ENCODE peak calls at places on chromosomes 12 and 14, in seven cellular contexts. One of them, this sample, is unnamed.

GRCh38 chr12:1804545-1805332 is 15.6 kb upstream of the LRTM2 start:
- DNase-seq in GM20000: peak
- DNase-seq in kidney epithelial cell: peak
- DNase-seq in heart left ventricle: peak
- DNase-seq in fibroblast of pulmonary artery: peak
- DNase-seq in HFFc6: peak
- DNase-seq in CD4-positive, alpha-beta T cell: peak
- DNase-seq in this sample: peak

GRCh38 chr12:47223848-47224213 is 144.1 kb upstream of the AMIGO2 start:
- DNase-seq in CD4-positive, alpha-beta T cell: no peak
- DNase-seq in HFFc6: no peak
- DNase-seq in kidney epithelial cell: no peak
- DNase-seq in GM20000: no peak
- DNase-seq in fibroblast of pulmonary artery: peak
- DNase-seq in heart left ventricle: peak
- DNase-seq in this sample: no peak

GRCh38 chr12:103128862-103129501 is 171.5 kb downstream of the ASCL1 start:
- DNase-seq in GM20000: no peak
- DNase-seq in HFFc6: no peak
- DNase-seq in fibroblast of pulmonary artery: no peak
- DNase-seq in kidney epithelial cell: no peak
- DNase-seq in heart left ventricle: no peak
- DNase-seq in CD4-positive, alpha-beta T cell: no peak
- DNase-seq in this sample: no peak

GRCh38 chr12:82793882-82794281 is 107.2 kb downstream of the TMTC2 start:
- DNase-seq in kidney epithelial cell: no peak
- DNase-seq in heart left ventricle: no peak
- DNase-seq in fibroblast of pulmonary artery: no peak
- DNase-seq in GM20000: no peak
- DNase-seq in HFFc6: no peak
- DNase-seq in CD4-positive, alpha-beta T cell: no peak
- DNase-seq in this sample: no peak

GRCh38 chr12:52156757-52157565 is 34.9 kb downstream of the KRT80 start:
- DNase-seq in CD4-positive, alpha-beta T cell: peak
- DNase-seq in kidney epithelial cell: no peak
- DNase-seq in GM20000: peak
- DNase-seq in fibroblast of pulmonary artery: peak
- DNase-seq in heart left ventricle: peak
- DNase-seq in HFFc6: peak
- DNase-seq in this sample: peak

GRCh38 chr12:6333566-6333965 is 8.3 kb downstream of the TNFRSF1A start:
- DNase-seq in CD4-positive, alpha-beta T cell: no peak
- DNase-seq in HFFc6: peak
- DNase-seq in heart left ventricle: no peak
- DNase-seq in fibroblast of pulmonary artery: no peak
- DNase-seq in kidney epithelial cell: no peak
- DNase-seq in GM20000: no peak
- DNase-seq in this sample: peak

GRCh38 chr12:76552343-76552938 is 7.1 kb downstream of the OSBPL8 start:
- DNase-seq in GM20000: no peak
- DNase-seq in HFFc6: no peak
- DNase-seq in fibroblast of pulmonary artery: peak
- DNase-seq in heart left ventricle: no peak
- DNase-seq in CD4-positive, alpha-beta T cell: no peak
- DNase-seq in kidney epithelial cell: no peak
- DNase-seq in this sample: no peak

GRCh38 chr12:12714276-12715001 is 2.7 kb upstream of the CDKN1B start:
- DNase-seq in kidney epithelial cell: no peak
- DNase-seq in GM20000: peak
- DNase-seq in CD4-positive, alpha-beta T cell: peak
- DNase-seq in fibroblast of pulmonary artery: no peak
- DNase-seq in heart left ventricle: no peak
- DNase-seq in HFFc6: no peak
- DNase-seq in this sample: no peak

GRCh38 chr14:22837059-22837749 is 819 bp downstream of the MMP14 start:
- DNase-seq in GM20000: no peak
- DNase-seq in heart left ventricle: peak
- DNase-seq in HFFc6: peak
- DNase-seq in kidney epithelial cell: no peak
- DNase-seq in CD4-positive, alpha-beta T cell: no peak
- DNase-seq in fibroblast of pulmonary artery: peak
- DNase-seq in this sample: peak

DNA sequence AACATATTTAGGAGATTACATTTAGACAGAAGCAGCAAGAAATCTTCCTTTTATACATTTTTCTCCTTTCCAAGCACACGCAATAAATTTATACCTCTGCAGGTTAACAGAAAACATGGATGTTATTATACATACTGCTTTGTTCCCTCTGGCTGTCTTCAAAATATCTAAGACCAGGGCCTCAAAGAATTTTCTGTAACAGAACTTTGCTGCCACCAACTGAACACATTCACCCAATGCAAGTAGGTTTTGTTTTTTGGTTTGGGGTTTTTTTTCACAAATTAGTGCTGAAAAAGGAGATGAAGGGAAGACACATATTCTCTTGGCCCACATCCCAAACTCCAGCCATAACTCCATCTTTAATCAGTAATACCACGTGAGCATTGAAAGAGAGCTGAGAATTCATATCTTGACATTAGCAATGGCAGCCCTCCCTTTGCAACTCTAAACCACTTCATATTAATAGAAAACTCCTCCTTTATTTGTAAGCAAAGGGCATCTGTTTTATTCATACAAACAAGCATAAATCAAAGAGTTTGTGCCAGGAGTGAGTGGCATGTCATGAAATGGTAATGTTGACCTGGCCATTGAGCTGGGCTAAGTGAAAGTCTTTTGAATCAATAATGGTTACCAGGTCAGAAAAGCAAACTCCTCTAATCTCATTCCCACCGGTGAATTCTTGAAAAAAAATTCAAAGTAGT is 150.8 kb upstream of the FSCB start:
- DNase-seq in kidney epithelial cell: peak
- DNase-seq in fibroblast of pulmonary artery: peak
- DNase-seq in HFFc6: no peak
- DNase-seq in GM20000: no peak
- DNase-seq in heart left ventricle: no peak
- DNase-seq in CD4-positive, alpha-beta T cell: no peak
- DNase-seq in this sample: peak
- TF ChIP-seq CTCF in kidney epithelial cell: peak
- TF ChIP-seq CTCF in fibroblast of pulmonary artery: peak
- TF ChIP-seq CTCF in HFFc6: no peak
- TF ChIP-seq CTCF in GM20000: no peak
- TF ChIP-seq CTCF in heart left ventricle: peak
- TF ChIP-seq CTCF in CD4-positive, alpha-beta T cell: no peak
- TF ChIP-seq CTCF in this sample: peak

DNA sequence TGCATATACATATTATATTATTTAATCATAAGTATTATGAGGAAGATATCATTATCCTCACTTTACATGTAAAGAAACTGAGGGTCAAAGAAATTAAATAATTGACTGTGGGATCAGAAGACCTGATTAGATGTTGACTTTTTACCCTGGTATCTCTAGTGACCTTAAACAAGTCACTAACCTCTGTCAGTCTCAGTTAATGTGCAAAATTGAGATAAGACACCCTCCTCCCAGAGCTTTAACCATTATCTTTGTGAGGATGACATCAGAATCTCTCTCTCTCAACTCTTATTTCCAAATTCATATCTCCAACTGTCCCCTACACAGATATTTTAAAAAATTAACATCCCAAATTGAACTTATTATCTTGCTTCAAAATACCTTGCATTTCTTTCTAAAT is 177.8 kb downstream of the KLHL28 start:
- DNase-seq in heart left ventricle: no peak
- DNase-seq in fibroblast of pulmonary artery: no peak
- DNase-seq in GM20000: no peak
- DNase-seq in kidney epithelial cell: no peak
- DNase-seq in HFFc6: no peak
- DNase-seq in CD4-positive, alpha-beta T cell: no peak
- DNase-seq in this sample: no peak
- TF ChIP-seq CTCF in heart left ventricle: no peak
- TF ChIP-seq CTCF in fibroblast of pulmonary artery: no peak
- TF ChIP-seq CTCF in GM20000: no peak
- TF ChIP-seq CTCF in kidney epithelial cell: no peak
- TF ChIP-seq CTCF in HFFc6: no peak
- TF ChIP-seq CTCF in CD4-positive, alpha-beta T cell: no peak
- TF ChIP-seq CTCF in this sample: no peak

GRCh38 chr12:90024261-90024660 is 315.6 kb upstream of the ATP2B1 start:
- DNase-seq in CD4-positive, alpha-beta T cell: no peak
- DNase-seq in fibroblast of pulmonary artery: peak
- DNase-seq in GM20000: no peak
- DNase-seq in HFFc6: peak
- DNase-seq in heart left ventricle: no peak
- DNase-seq in kidney epithelial cell: no peak
- DNase-seq in this sample: peak

GRCh38 chr12:90023207-90023870 is 314.7 kb upstream of the ATP2B1 start:
- DNase-seq in kidney epithelial cell: no peak
- DNase-seq in GM20000: no peak
- DNase-seq in CD4-positive, alpha-beta T cell: no peak
- DNase-seq in fibroblast of pulmonary artery: no peak
- DNase-seq in heart left ventricle: no peak
- DNase-seq in HFFc6: no peak
- DNase-seq in this sample: no peak

GRCh38 chr12:90020436-90020835 is 311.8 kb upstream of the ATP2B1 start:
- DNase-seq in kidney epithelial cell: no peak
- DNase-seq in HFFc6: no peak
- DNase-seq in GM20000: no peak
- DNase-seq in heart left ventricle: no peak
- DNase-seq in fibroblast of pulmonary artery: no peak
- DNase-seq in CD4-positive, alpha-beta T cell: no peak
- DNase-seq in this sample: no peak

GRCh38 chr12:90020006-90020405 is 311.4 kb upstream of the ATP2B1 start:
- DNase-seq in GM20000: no peak
- DNase-seq in heart left ventricle: no peak
- DNase-seq in kidney epithelial cell: no peak
- DNase-seq in fibroblast of pulmonary artery: no peak
- DNase-seq in HFFc6: no peak
- DNase-seq in CD4-positive, alpha-beta T cell: no peak
- DNase-seq in this sample: no peak

DNA sequence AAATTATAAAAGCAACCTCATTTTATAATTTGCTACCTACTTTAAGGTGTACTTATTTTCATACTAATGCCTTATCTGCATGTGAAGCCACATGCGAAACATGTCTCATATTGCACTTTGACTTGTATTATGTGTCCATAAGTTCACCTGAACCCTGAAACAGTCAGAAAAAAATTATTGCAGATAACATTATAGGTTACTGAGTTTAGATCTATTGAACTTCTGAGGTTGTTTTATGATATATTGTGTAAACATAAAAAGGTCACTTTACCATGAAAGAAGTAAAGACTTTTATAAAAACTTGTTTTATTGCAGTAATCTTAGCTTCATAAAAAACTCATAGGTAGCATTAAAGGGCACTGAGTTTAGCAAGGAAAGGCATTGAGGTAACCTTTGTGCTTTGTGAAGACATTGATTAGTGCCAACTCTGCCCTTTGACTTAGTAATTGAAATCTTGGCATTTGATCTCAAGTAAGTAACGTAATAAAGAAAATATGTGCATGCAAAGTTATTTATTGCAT is 313.2 kb upstream of the ATP2B1 start:
- DNase-seq in kidney epithelial cell: no peak
- DNase-seq in HFFc6: no peak
- DNase-seq in CD4-positive, alpha-beta T cell: no peak
- DNase-seq in GM20000: no peak
- DNase-seq in heart left ventricle: no peak
- DNase-seq in fibroblast of pulmonary artery: no peak
- DNase-seq in this sample: no peak
- TF ChIP-seq CTCF in kidney epithelial cell: no peak
- TF ChIP-seq CTCF in HFFc6: no peak
- TF ChIP-seq CTCF in CD4-positive, alpha-beta T cell: no peak
- TF ChIP-seq CTCF in GM20000: no peak
- TF ChIP-seq CTCF in heart left ventricle: no peak
- TF ChIP-seq CTCF in fibroblast of pulmonary artery: no peak
- TF ChIP-seq CTCF in this sample: no peak

GRCh38 chr14:97180304-97181200 is 383.4 kb downstream of the VRK1 start:
- DNase-seq in HFFc6: peak
- DNase-seq in heart left ventricle: no peak
- DNase-seq in kidney epithelial cell: peak
- DNase-seq in CD4-positive, alpha-beta T cell: no peak
- DNase-seq in fibroblast of pulmonary artery: peak
- DNase-seq in GM20000: no peak
- DNase-seq in this sample: peak
- TF ChIP-seq CTCF in HFFc6: peak
- TF ChIP-seq CTCF in heart left ventricle: no peak
- TF ChIP-seq CTCF in kidney epithelial cell: peak
- TF ChIP-seq CTCF in CD4-positive, alpha-beta T cell: no peak
- TF ChIP-seq CTCF in fibroblast of pulmonary artery: no peak
- TF ChIP-seq CTCF in GM20000: no peak
- TF ChIP-seq CTCF in this sample: peak

GRCh38 chr12:53696285-53696654 is 20.4 kb upstream of the ATP5MC2 start:
- DNase-seq in CD4-positive, alpha-beta T cell: no peak
- DNase-seq in fibroblast of pulmonary artery: peak
- DNase-seq in heart left ventricle: peak
- DNase-seq in HFFc6: peak
- DNase-seq in kidney epithelial cell: peak
- DNase-seq in GM20000: peak
- DNase-seq in this sample: peak

GRCh38 chr12:53696655-53697321 is 20.9 kb upstream of the ATP5MC2 start:
- DNase-seq in kidney epithelial cell: no peak
- DNase-seq in CD4-positive, alpha-beta T cell: no peak
- DNase-seq in GM20000: no peak
- DNase-seq in fibroblast of pulmonary artery: no peak
- DNase-seq in HFFc6: no peak
- DNase-seq in heart left ventricle: no peak
- DNase-seq in this sample: no peak

GRCh38 chr12:53694746-53695145 is 18.9 kb upstream of the ATP5MC2 start:
- DNase-seq in CD4-positive, alpha-beta T cell: no peak
- DNase-seq in HFFc6: no peak
- DNase-seq in heart left ventricle: no peak
- DNase-seq in fibroblast of pulmonary artery: no peak
- DNase-seq in kidney epithelial cell: no peak
- DNase-seq in GM20000: no peak
- DNase-seq in this sample: no peak

GRCh38 chr12:53698948-53699672 is 23.2 kb upstream of the ATP5MC2 start:
- DNase-seq in fibroblast of pulmonary artery: no peak
- DNase-seq in HFFc6: no peak
- DNase-seq in kidney epithelial cell: no peak
- DNase-seq in CD4-positive, alpha-beta T cell: no peak
- DNase-seq in heart left ventricle: no peak
- DNase-seq in GM20000: no peak
- DNase-seq in this sample: no peak

GRCh38 chr12:53695148-53696138 is 19.6 kb upstream of the ATP5MC2 start:
- DNase-seq in heart left ventricle: peak
- DNase-seq in kidney epithelial cell: no peak
- DNase-seq in HFFc6: peak
- DNase-seq in CD4-positive, alpha-beta T cell: peak
- DNase-seq in fibroblast of pulmonary artery: peak
- DNase-seq in GM20000: peak
- DNase-seq in this sample: peak
- TF ChIP-seq CTCF in heart left ventricle: no peak
- TF ChIP-seq CTCF in kidney epithelial cell: peak
- TF ChIP-seq CTCF in HFFc6: peak
- TF ChIP-seq CTCF in CD4-positive, alpha-beta T cell: no peak
- TF ChIP-seq CTCF in fibroblast of pulmonary artery: peak
- TF ChIP-seq CTCF in GM20000: no peak
- TF ChIP-seq CTCF in this sample: no peak